ENCODE peak calls at places on chromosomes 13 and 19, in seven cellular contexts. I, Q, X, R, W, M and U are unnamed samples.

GRCh38 chr19:39996218-39996810 is 546 bp upstream of the ZNF546 start:
- DNase-seq in I (no peak), Q (no peak), X (peak; percentile 33), R (no peak), W (no peak), M (peak; percentile 58), U (peak; percentile 39)

GRCh38 chr13:33188093-33188882 is 97.3 kb downstream of the STARD13 start:
- DNase-seq in I (no peak), Q (no peak), X (no peak), R (no peak), W (peak; percentile 38), M (no peak), U (no peak)

GRCh38 chr13:93915269-93915809 is 564.1 kb downstream of the DCT start:
- DNase-seq in I (peak; percentile 24), Q (no peak), X (no peak), R (no peak), W (no peak), M (no peak), U (no peak)

GRCh38 chr13:77545626-77546412 is 10.3 kb downstream of the SCEL start:
- DNase-seq in I (no peak), Q (no peak), X (no peak), R (no peak), W (no peak), M (no peak), U (no peak)

GRCh38 chr19:45099465-45100201 is 6.7 kb downstream of the PPP1R37 start:
- DNase-seq in I (no peak), Q (no peak), X (no peak), R (no peak), W (no peak), M (no peak), U (no peak)

GRCh38 chr13:24134772-24135171 is 25.7 kb upstream of the SPATA13 start:
- DNase-seq in I (no peak), Q (no peak), X (no peak), R (no peak), W (no peak), M (no peak), U (no peak)

GRCh38 chr19:48617146-48617937 is 1.6 kb downstream of the RPL18 start:
- DNase-seq in I (no peak), Q (no peak), X (no peak), R (no peak), W (no peak), M (no peak), U (no peak)

GRCh38 chr19:55261671-55262126 is 2.9 kb upstream of the PPP6R1 start:
- DNase-seq in I (no peak), Q (no peak), X (no peak), R (no peak), W (no peak), M (no peak), U (no peak)

GRCh38 chr13:97359181-97360057 is 74.5 kb upstream of the RAP2A start:
- DNase-seq in I (peak; percentile 45), Q (peak; percentile 70), X (peak; percentile 37), R (no peak), W (peak; percentile 68), M (peak; percentile 50), U (peak; percentile 56)

GRCh38 chr13:43573361-43573740 is 213.4 kb downstream of the ENOX1 start:
- DNase-seq in I (no peak), Q (no peak), X (no peak), R (no peak), W (no peak), M (no peak), U (no peak)